ENCODE peak calls at places on chromosome 14, in nine cellular contexts. One of them, this sample, is unnamed. For H3K4me1, the result is how much of the 10 kb centered on the place peaks cover.

GRCh38 chr14:60242420-60242819 is 6.6 kb upstream of the PPM1A start:
- DNase-seq in left ventricle myocardium inferior: no peak
- DNase-seq in tibial nerve: no peak
- DNase-seq in cardiac muscle cell: no peak
- DNase-seq in mucosa of descending colon: no peak
- DNase-seq in neuronal stem cell: no peak
- DNase-seq in heart left ventricle: no peak
- DNase-seq in CD8-positive, alpha-beta memory T cell: peak
- DNase-seq in IMR-90: no peak
- DNase-seq in this sample: no peak

GRCh38 chr14:59308706-59309105 is 120.2 kb downstream of the DAAM1 start:
- DNase-seq in left ventricle myocardium inferior: no peak
- DNase-seq in tibial nerve: no peak
- DNase-seq in cardiac muscle cell: no peak
- DNase-seq in mucosa of descending colon: no peak
- DNase-seq in neuronal stem cell: no peak
- DNase-seq in heart left ventricle: no peak
- DNase-seq in CD8-positive, alpha-beta memory T cell: no peak
- DNase-seq in IMR-90: no peak
- DNase-seq in this sample: no peak

GRCh38 chr14:89765346-89765745 is 189.2 kb downstream of the EFCAB11 start:
- DNase-seq in left ventricle myocardium inferior: no peak
- DNase-seq in tibial nerve: no peak
- DNase-seq in cardiac muscle cell: no peak
- DNase-seq in mucosa of descending colon: no peak
- DNase-seq in neuronal stem cell: no peak
- DNase-seq in heart left ventricle: no peak
- DNase-seq in CD8-positive, alpha-beta memory T cell: no peak
- DNase-seq in IMR-90: no peak
- DNase-seq in this sample: no peak

GRCh38 chr14:58272589-58273372 is 25.6 kb upstream of the ARID4A start:
- DNase-seq in left ventricle myocardium inferior: no peak
- DNase-seq in tibial nerve: no peak
- DNase-seq in cardiac muscle cell: no peak
- DNase-seq in mucosa of descending colon: peak
- DNase-seq in neuronal stem cell: no peak
- DNase-seq in heart left ventricle: peak
- DNase-seq in CD8-positive, alpha-beta memory T cell: no peak
- DNase-seq in IMR-90: peak
- DNase-seq in this sample: no peak

GRCh38 chr14:79708991-79709390 is 502.3 kb downstream of the DIO2 start:
- DNase-seq in left ventricle myocardium inferior: no peak
- DNase-seq in tibial nerve: no peak
- DNase-seq in cardiac muscle cell: no peak
- DNase-seq in mucosa of descending colon: no peak
- DNase-seq in neuronal stem cell: no peak
- DNase-seq in heart left ventricle: no peak
- DNase-seq in CD8-positive, alpha-beta memory T cell: no peak
- DNase-seq in IMR-90: peak
- DNase-seq in this sample: no peak

GRCh38 chr14:100979780-100980179 is 76.3 kb upstream of the RTL1 start:
- DNase-seq in left ventricle myocardium inferior: no peak
- DNase-seq in tibial nerve: no peak
- DNase-seq in cardiac muscle cell: no peak
- DNase-seq in mucosa of descending colon: no peak
- DNase-seq in neuronal stem cell: no peak
- DNase-seq in heart left ventricle: no peak
- DNase-seq in CD8-positive, alpha-beta memory T cell: no peak
- DNase-seq in IMR-90: peak
- DNase-seq in this sample: no peak

GRCh38 chr14:83133986-83134664 is 1600.5 kb upstream of the SEL1L start:
- DNase-seq in left ventricle myocardium inferior: no peak
- DNase-seq in tibial nerve: no peak
- DNase-seq in cardiac muscle cell: no peak
- DNase-seq in mucosa of descending colon: no peak
- DNase-seq in neuronal stem cell: peak
- DNase-seq in heart left ventricle: no peak
- DNase-seq in CD8-positive, alpha-beta memory T cell: no peak
- DNase-seq in IMR-90: no peak
- DNase-seq in this sample: no peak

GRCh38 chr14:96170961-96171592 is 33.6 kb upstream of the BDKRB2 start:
- DNase-seq in left ventricle myocardium inferior: no peak
- DNase-seq in tibial nerve: no peak
- DNase-seq in cardiac muscle cell: no peak
- DNase-seq in mucosa of descending colon: peak
- DNase-seq in neuronal stem cell: no peak
- DNase-seq in heart left ventricle: no peak
- DNase-seq in CD8-positive, alpha-beta memory T cell: no peak
- DNase-seq in IMR-90: no peak
- DNase-seq in this sample: no peak

GRCh38 chr14:100815478-100816285 is 10.2 kb upstream of the MEG3 start:
- DNase-seq in left ventricle myocardium inferior: no peak
- DNase-seq in tibial nerve: no peak
- DNase-seq in cardiac muscle cell: no peak
- DNase-seq in mucosa of descending colon: no peak
- DNase-seq in neuronal stem cell: no peak
- DNase-seq in heart left ventricle: no peak
- DNase-seq in CD8-positive, alpha-beta memory T cell: no peak
- DNase-seq in IMR-90: peak
- DNase-seq in this sample: peak

GRCh38 chr14:101457177-101457935 is 103.9 kb upstream of the DIO3 start:
- DNase-seq in left ventricle myocardium inferior: no peak
- DNase-seq in tibial nerve: no peak
- DNase-seq in cardiac muscle cell: no peak
- DNase-seq in mucosa of descending colon: no peak
- DNase-seq in neuronal stem cell: peak
- DNase-seq in heart left ventricle: no peak
- DNase-seq in CD8-positive, alpha-beta memory T cell: no peak
- DNase-seq in IMR-90: no peak
- DNase-seq in this sample: no peak

GRCh38 chr14:43360239-43360638 is 1146.8 kb downstream of the FSCB start:
- DNase-seq in left ventricle myocardium inferior: no peak
- DNase-seq in tibial nerve: no peak
- DNase-seq in cardiac muscle cell: no peak
- DNase-seq in mucosa of descending colon: no peak
- DNase-seq in neuronal stem cell: no peak
- DNase-seq in heart left ventricle: no peak
- DNase-seq in CD8-positive, alpha-beta memory T cell: no peak
- DNase-seq in IMR-90: no peak
- DNase-seq in this sample: no peak

GRCh38 chr14:70268760-70269159 is 80.0 kb upstream of the SLC8A3 start:
- DNase-seq in left ventricle myocardium inferior: no peak
- DNase-seq in tibial nerve: no peak
- DNase-seq in cardiac muscle cell: no peak
- DNase-seq in mucosa of descending colon: no peak
- DNase-seq in neuronal stem cell: no peak
- DNase-seq in heart left ventricle: no peak
- DNase-seq in CD8-positive, alpha-beta memory T cell: no peak
- DNase-seq in IMR-90: no peak
- DNase-seq in this sample: no peak

GRCh38 chr14:33483110-33483509 is 467.8 kb downstream of the EGLN3 start:
- DNase-seq in left ventricle myocardium inferior: no peak
- DNase-seq in tibial nerve: no peak
- DNase-seq in cardiac muscle cell: no peak
- DNase-seq in mucosa of descending colon: no peak
- DNase-seq in neuronal stem cell: no peak
- DNase-seq in heart left ventricle: no peak
- DNase-seq in CD8-positive, alpha-beta memory T cell: no peak
- DNase-seq in IMR-90: no peak
- DNase-seq in this sample: no peak

GRCh38 chr14:20578784-20579502 is 8.9 kb downstream of the RNASE11 start:
- DNase-seq in left ventricle myocardium inferior: no peak
- DNase-seq in tibial nerve: no peak
- DNase-seq in cardiac muscle cell: no peak
- DNase-seq in mucosa of descending colon: no peak
- DNase-seq in neuronal stem cell: no peak
- DNase-seq in heart left ventricle: no peak
- DNase-seq in CD8-positive, alpha-beta memory T cell: no peak
- DNase-seq in IMR-90: no peak
- DNase-seq in this sample: no peak

GRCh38 chr14:54606178-54606577 is 39.2 kb downstream of the SAMD4A start:
- DNase-seq in left ventricle myocardium inferior: peak
- DNase-seq in tibial nerve: no peak
- DNase-seq in cardiac muscle cell: peak
- DNase-seq in mucosa of descending colon: no peak
- DNase-seq in neuronal stem cell: no peak
- DNase-seq in heart left ventricle: peak
- DNase-seq in CD8-positive, alpha-beta memory T cell: no peak
- DNase-seq in IMR-90: no peak
- DNase-seq in this sample: peak

GRCh38 chr14:50932592-50933500 is 11.4 kb downstream of the PYGL start:
- DNase-seq in left ventricle myocardium inferior: no peak
- DNase-seq in tibial nerve: no peak
- DNase-seq in cardiac muscle cell: no peak
- DNase-seq in mucosa of descending colon: no peak
- DNase-seq in neuronal stem cell: no peak
- DNase-seq in heart left ventricle: no peak
- DNase-seq in CD8-positive, alpha-beta memory T cell: no peak
- DNase-seq in IMR-90: peak
- DNase-seq in this sample: no peak

DNA sequence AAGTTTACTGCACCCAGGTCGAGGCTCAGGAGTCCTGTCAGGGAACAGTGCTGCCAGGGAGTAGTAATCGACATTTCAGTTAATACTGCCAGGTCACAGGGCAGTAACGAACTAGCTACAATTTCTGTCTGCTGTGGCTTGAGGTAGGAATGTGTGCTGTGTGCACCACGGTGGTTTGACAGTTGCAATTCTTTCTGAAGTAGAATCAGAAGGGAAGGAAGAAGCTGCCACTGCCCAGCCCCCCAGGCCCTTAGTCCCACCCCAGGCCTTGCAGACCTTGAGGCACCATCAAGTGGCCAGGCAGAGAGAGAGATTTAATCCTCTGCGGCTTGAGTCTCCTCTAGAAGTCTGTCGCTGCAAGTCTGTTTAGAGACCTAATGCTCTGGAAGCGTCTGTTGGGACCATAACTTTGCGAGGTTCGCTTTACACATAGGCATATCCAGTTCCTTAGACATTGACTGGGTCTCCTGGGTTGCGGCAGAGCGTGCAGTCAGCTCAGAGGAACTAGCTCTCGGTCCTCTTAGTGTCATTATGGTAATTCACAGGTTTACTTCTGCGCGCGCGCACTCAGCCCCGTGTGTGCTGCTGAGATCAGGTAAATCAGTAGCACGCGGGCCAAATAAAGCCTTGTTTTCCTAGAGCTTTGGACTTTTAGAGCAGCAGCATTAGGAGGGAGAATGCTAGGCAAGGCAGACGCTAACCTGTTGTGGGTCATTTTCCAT is 9.8 kb downstream of the NKX2-1 start:
- DNase-seq in left ventricle myocardium inferior: no peak
- DNase-seq in tibial nerve: no peak
- DNase-seq in cardiac muscle cell: no peak
- DNase-seq in mucosa of descending colon: no peak
- DNase-seq in neuronal stem cell: no peak
- DNase-seq in heart left ventricle: no peak
- DNase-seq in CD8-positive, alpha-beta memory T cell: no peak
- DNase-seq in IMR-90: no peak
- DNase-seq in this sample: no peak
- H3K4me3 ChIP-seq in left ventricle myocardium inferior: no peak
- H3K4me3 ChIP-seq in tibial nerve: no peak
- H3K4me3 ChIP-seq in cardiac muscle cell: no peak
- H3K4me3 ChIP-seq in mucosa of descending colon: no peak
- H3K4me3 ChIP-seq in neuronal stem cell: no peak
- H3K4me3 ChIP-seq in heart left ventricle: no peak
- H3K4me3 ChIP-seq in CD8-positive, alpha-beta memory T cell: no peak
- H3K4me3 ChIP-seq in IMR-90: no peak
- H3K4me3 ChIP-seq in this sample: no peak

GRCh38 chr14:104390221-104390931 is 189.2 kb upstream of the C14orf180 start:
- DNase-seq in left ventricle myocardium inferior: no peak
- DNase-seq in tibial nerve: no peak
- DNase-seq in cardiac muscle cell: no peak
- DNase-seq in mucosa of descending colon: no peak
- DNase-seq in neuronal stem cell: no peak
- DNase-seq in heart left ventricle: peak
- DNase-seq in CD8-positive, alpha-beta memory T cell: no peak
- DNase-seq in IMR-90: no peak
- DNase-seq in this sample: no peak
- H3K4me1 ChIP-seq in left ventricle myocardium inferior: under half
- H3K4me1 ChIP-seq in tibial nerve: under half
- H3K4me1 ChIP-seq in cardiac muscle cell: under half
- H3K4me1 ChIP-seq in mucosa of descending colon: under half
- H3K4me1 ChIP-seq in neuronal stem cell: under half
- H3K4me1 ChIP-seq in heart left ventricle: under half
- H3K4me1 ChIP-seq in CD8-positive, alpha-beta memory T cell: half or more
- H3K4me1 ChIP-seq in IMR-90: under half
- H3K4me1 ChIP-seq in this sample: under half

GRCh38 chr14:71933026-71933587 is 878 bp downstream of the RGS6 start:
- DNase-seq in left ventricle myocardium inferior: no peak
- DNase-seq in tibial nerve: peak
- DNase-seq in cardiac muscle cell: peak
- DNase-seq in mucosa of descending colon: no peak
- DNase-seq in neuronal stem cell: peak
- DNase-seq in heart left ventricle: peak
- DNase-seq in CD8-positive, alpha-beta memory T cell: no peak
- DNase-seq in IMR-90: no peak
- DNase-seq in this sample: no peak
- H3K4me3 ChIP-seq in left ventricle myocardium inferior: peak
- H3K4me3 ChIP-seq in tibial nerve: peak
- H3K4me3 ChIP-seq in cardiac muscle cell: peak
- H3K4me3 ChIP-seq in mucosa of descending colon: no peak
- H3K4me3 ChIP-seq in neuronal stem cell: peak
- H3K4me3 ChIP-seq in heart left ventricle: peak
- H3K4me3 ChIP-seq in CD8-positive, alpha-beta memory T cell: no peak
- H3K4me3 ChIP-seq in IMR-90: no peak
- H3K4me3 ChIP-seq in this sample: no peak

GRCh38 chr14:104688755-104689619 is at the start of gene INF2:
- DNase-seq in left ventricle myocardium inferior: peak
- DNase-seq in tibial nerve: no peak
- DNase-seq in cardiac muscle cell: peak
- DNase-seq in mucosa of descending colon: peak
- DNase-seq in neuronal stem cell: peak
- DNase-seq in heart left ventricle: peak
- DNase-seq in CD8-positive, alpha-beta memory T cell: no peak
- DNase-seq in IMR-90: peak
- DNase-seq in this sample: peak

GRCh38 chr14:104690266-104690711 is 871 bp downstream of the INF2 start:
- DNase-seq in left ventricle myocardium inferior: no peak
- DNase-seq in tibial nerve: no peak
- DNase-seq in cardiac muscle cell: no peak
- DNase-seq in mucosa of descending colon: peak
- DNase-seq in neuronal stem cell: no peak
- DNase-seq in heart left ventricle: no peak
- DNase-seq in CD8-positive, alpha-beta memory T cell: no peak
- DNase-seq in IMR-90: no peak
- DNase-seq in this sample: no peak

GRCh38 chr14:104688505-104688754 is 988 bp upstream of the INF2 start:
- DNase-seq in left ventricle myocardium inferior: no peak
- DNase-seq in tibial nerve: no peak
- DNase-seq in cardiac muscle cell: no peak
- DNase-seq in mucosa of descending colon: no peak
- DNase-seq in neuronal stem cell: no peak
- DNase-seq in heart left ventricle: no peak
- DNase-seq in CD8-positive, alpha-beta memory T cell: no peak
- DNase-seq in IMR-90: no peak
- DNase-seq in this sample: no peak

GRCh38 chr14:104690861-104691455 is 1.5 kb downstream of the INF2 start:
- DNase-seq in left ventricle myocardium inferior: no peak
- DNase-seq in tibial nerve: no peak
- DNase-seq in cardiac muscle cell: no peak
- DNase-seq in mucosa of descending colon: no peak
- DNase-seq in neuronal stem cell: no peak
- DNase-seq in heart left ventricle: no peak
- DNase-seq in CD8-positive, alpha-beta memory T cell: no peak
- DNase-seq in IMR-90: no peak
- DNase-seq in this sample: no peak

GRCh38 chr14:104689620-104690265 is 325 bp downstream of the INF2 start:
- DNase-seq in left ventricle myocardium inferior: no peak
- DNase-seq in tibial nerve: no peak
- DNase-seq in cardiac muscle cell: peak
- DNase-seq in mucosa of descending colon: peak
- DNase-seq in neuronal stem cell: no peak
- DNase-seq in heart left ventricle: no peak
- DNase-seq in CD8-positive, alpha-beta memory T cell: no peak
- DNase-seq in IMR-90: no peak
- DNase-seq in this sample: no peak
- H3K4me1 ChIP-seq in left ventricle myocardium inferior: half or more
- H3K4me1 ChIP-seq in tibial nerve: half or more
- H3K4me1 ChIP-seq in cardiac muscle cell: under half
- H3K4me1 ChIP-seq in mucosa of descending colon: half or more
- H3K4me1 ChIP-seq in neuronal stem cell: under half
- H3K4me1 ChIP-seq in heart left ventricle: half or more
- H3K4me1 ChIP-seq in CD8-positive, alpha-beta memory T cell: half or more
- H3K4me1 ChIP-seq in IMR-90: under half
- H3K4me1 ChIP-seq in this sample: under half